ENCODE peak calls at places on chromosomes 1 and 21, in four cellular contexts. C, H, O and Z are unnamed samples.

GRCh38 chr1:222224576-222224975 is 323.3 kb downstream of the HHIPL2 start:
- DNase-seq in C (no peak), H (peak), O (no peak), Z (peak)

GRCh38 chr1:32981003-32981909 is 16.6 kb upstream of the RNF19B start:
- DNase-seq in C (no peak), H (peak), O (no peak), Z (peak)

GRCh38 chr1:230834292-230834691 is 34.0 kb downstream of the C1orf198 start:
- DNase-seq in C (no peak), H (no peak), O (peak), Z (no peak)

GRCh38 chr1:15245593-15246325 is 1.3 kb upstream of the FHAD1 start:
- DNase-seq in C (no peak), H (peak), O (no peak), Z (peak)

GRCh38 chr1:145845144-145845513 is 301 bp upstream of the NUDT17 start:
- DNase-seq in C (no peak), H (no peak), O (no peak), Z (no peak)

GRCh38 chr1:24308365-24309015 is 10.7 kb upstream of the GRHL3 start:
- DNase-seq in C (no peak), H (no peak), O (no peak), Z (no peak)

GRCh38 chr1:167059045-167059728 is 31.0 kb downstream of the GPA33 start:
- DNase-seq in C (peak), H (peak), O (peak), Z (peak)

GRCh38 chr1:34645919-34646318 is 108.9 kb upstream of the GJB5 start:
- DNase-seq in C (no peak), H (no peak), O (no peak), Z (no peak)

GRCh38 chr1:68331117-68331865 is 99.0 kb upstream of the WLS start:
- DNase-seq in C (no peak), H (peak), O (no peak), Z (peak)

GRCh38 chr1:238061967-238062613 is 171.4 kb upstream of the ZP4 start:
- DNase-seq in C (no peak), H (peak), O (no peak), Z (peak)

GRCh38 chr1:23224721-23225648 is 7.7 kb upstream of the HTR1D start:
- DNase-seq in C (no peak), H (peak), O (no peak), Z (peak)

GRCh38 chr1:85339089-85339488 is 62.7 kb upstream of the BCL10 start:
- DNase-seq in C (no peak), H (peak), O (no peak), Z (peak)

GRCh38 chr1:177567393-177567792 is 396.6 kb downstream of the BRINP2 start:
- DNase-seq in C (no peak), H (peak), O (no peak), Z (no peak)

GRCh38 chr1:84103197-84103992 is 40.7 kb upstream of the PRKACB start:
- DNase-seq in C (peak), H (peak), O (no peak), Z (peak)

GRCh38 chr1:234752927-234753326 is 142.9 kb upstream of the IRF2BP2 start:
- DNase-seq in C (no peak), H (no peak), O (no peak), Z (no peak)

GRCh38 chr1:240962086-240962485 is 350.1 kb upstream of the GREM2 start:
- DNase-seq in C (no peak), H (no peak), O (no peak), Z (no peak)

GRCh38 chr1:224054012-224054411 is 59.9 kb upstream of the FBXO28 start:
- DNase-seq in C (no peak), H (no peak), O (no peak), Z (peak)

GRCh38 chr1:182146286-182146685 is 84.8 kb upstream of the ZNF648 start:
- DNase-seq in C (no peak), H (no peak), O (no peak), Z (no peak)

GRCh38 chr1:205259361-205259832 is 31.7 kb downstream of the TMCC2 start:
- DNase-seq in C (no peak), H (peak), O (no peak), Z (peak)

GRCh38 chr1:179082308-179083030 is 599 bp downstream of the TOR3A start:
- DNase-seq in C (peak), H (no peak), O (peak), Z (peak)

GRCh38 chr1:214332950-214333798 is 52.2 kb downstream of the SMYD2 start:
- DNase-seq in C (peak), H (peak), O (peak), Z (peak)

GRCh38 chr1:150578278-150579109 is 916 bp downstream of the MCL1 start:
- DNase-seq in C (no peak), H (peak), O (no peak), Z (peak)
- H3K14ac ChIP-seq in C (peak), H (peak), O (no peak), Z (peak)

GRCh38 chr21:45640001-45640887 is 3.3 kb upstream of the PCBP3 start:
- DNase-seq in C (no peak), H (no peak), O (no peak), Z (no peak)
- H3K4me3 ChIP-seq in C (no peak), H (no peak), O (no peak), Z (no peak)

DNA sequence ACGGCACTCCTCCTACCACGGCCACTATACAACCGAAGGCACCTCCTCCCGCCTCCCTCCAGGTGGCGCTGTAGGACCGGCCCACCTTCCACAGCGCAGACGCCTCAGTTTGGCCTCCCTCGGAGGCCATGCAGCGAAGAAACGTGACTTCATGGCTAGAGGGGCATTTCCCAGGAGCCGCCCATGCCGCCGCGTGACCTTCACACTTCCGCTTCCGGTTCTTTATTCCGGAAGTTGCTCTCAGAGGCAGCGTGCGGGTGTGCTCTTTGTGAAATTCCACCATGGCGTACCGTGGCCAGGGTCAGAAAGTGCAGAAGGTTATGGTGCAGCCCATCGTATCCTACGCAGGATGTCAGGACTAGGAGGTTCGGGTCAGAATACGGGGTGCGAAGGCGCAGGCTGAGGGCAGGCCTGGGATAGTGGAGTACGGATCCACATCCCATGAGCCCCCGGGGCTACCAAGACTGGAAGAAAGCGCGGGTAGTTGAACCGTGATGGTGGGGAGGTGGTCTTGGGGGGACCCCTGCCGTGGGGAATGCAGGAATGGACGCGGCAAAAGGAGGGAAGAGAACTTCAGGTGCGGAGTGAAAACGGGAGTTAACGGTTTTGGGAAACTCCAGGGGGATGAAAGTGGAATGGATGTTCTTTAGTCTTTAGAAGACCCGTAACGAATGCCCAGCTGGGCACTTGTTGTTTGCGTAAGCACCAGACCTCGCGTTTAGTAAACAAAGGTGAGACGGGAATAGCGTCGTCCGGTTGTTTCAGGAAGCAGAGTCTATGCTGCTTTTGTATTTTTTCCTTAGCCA is at the start of gene SNRPE:
- DNase-seq in C (peak), H (peak), O (peak), Z (peak)
- H3K14ac ChIP-seq in C (no peak), H (peak), O (no peak), Z (peak)

DNA sequence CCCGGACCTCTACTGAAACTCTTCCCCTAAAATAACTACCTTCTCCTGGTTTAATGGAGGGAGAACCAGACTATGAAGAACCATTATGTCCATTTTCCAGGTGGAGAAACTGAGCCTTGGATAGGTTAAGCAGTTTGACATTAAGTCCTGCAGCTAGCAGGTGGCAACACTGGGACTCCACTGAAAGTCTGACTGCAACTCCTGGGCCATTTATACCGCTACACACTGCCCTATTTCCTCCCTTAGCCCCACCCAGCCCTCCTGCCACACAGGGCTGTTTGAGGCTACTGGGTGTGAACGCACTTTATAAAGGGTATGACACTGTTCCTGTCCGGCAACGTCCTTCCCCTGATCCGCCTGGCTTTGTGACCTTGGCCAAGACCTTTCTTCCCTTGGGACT is 511 bp upstream of the INPP5B start:
- DNase-seq in C (no peak), H (no peak), O (no peak), Z (no peak)
- H3K4me3 ChIP-seq in C (no peak), H (no peak), O (no peak), Z (no peak)

GRCh38 chr1:245398180-245398579 is 243.4 kb downstream of the KIF26B start:
- DNase-seq in C (no peak), H (no peak), O (no peak), Z (no peak)
- H3K14ac ChIP-seq in C (no peak), H (no peak), O (no peak), Z (no peak)